ENCODE peak calls at places on chromosomes 3 and 15, in six cellular contexts. One of them, this sample, is unnamed.

GRCh38 chr3:44596631-44597030 is 11.9 kb downstream of the ZNF660 start:
- DNase-seq in lower lobe of right lung: no peak
- DNase-seq in astrocyte: no peak
- DNase-seq in GM20000: no peak
- DNase-seq in foreskin fibroblast: peak; percentile 38
- DNase-seq in sigmoid colon: no peak
- DNase-seq in this sample: no peak

GRCh38 chr15:38688761-38689160 is 124.1 kb upstream of the RASGRP1 start:
- DNase-seq in lower lobe of right lung: no peak
- DNase-seq in astrocyte: no peak
- DNase-seq in GM20000: no peak
- DNase-seq in foreskin fibroblast: no peak
- DNase-seq in sigmoid colon: no peak
- DNase-seq in this sample: no peak

GRCh38 chr15:89543389-89543788 is 31.9 kb upstream of the TICRR start:
- DNase-seq in lower lobe of right lung: no peak
- DNase-seq in astrocyte: no peak
- DNase-seq in GM20000: no peak
- DNase-seq in foreskin fibroblast: no peak
- DNase-seq in sigmoid colon: no peak
- DNase-seq in this sample: no peak

GRCh38 chr15:68274184-68274848 is 3.2 kb upstream of the FEM1B start:
- DNase-seq in lower lobe of right lung: no peak
- DNase-seq in astrocyte: no peak
- DNase-seq in GM20000: no peak
- DNase-seq in foreskin fibroblast: no peak
- DNase-seq in sigmoid colon: no peak
- DNase-seq in this sample: no peak

GRCh38 chr15:80562846-80563245 is 132.3 kb upstream of the ABHD17C start:
- DNase-seq in lower lobe of right lung: no peak
- DNase-seq in astrocyte: no peak
- DNase-seq in GM20000: no peak
- DNase-seq in foreskin fibroblast: no peak
- DNase-seq in sigmoid colon: no peak
- DNase-seq in this sample: no peak

GRCh38 chr3:99630815-99631214 is 7.6 kb upstream of the COL8A1 start:
- DNase-seq in lower lobe of right lung: no peak
- DNase-seq in astrocyte: no peak
- DNase-seq in GM20000: no peak
- DNase-seq in foreskin fibroblast: no peak
- DNase-seq in sigmoid colon: no peak
- DNase-seq in this sample: no peak

GRCh38 chr3:3714572-3714971 is 84.7 kb upstream of the LRRN1 start:
- DNase-seq in lower lobe of right lung: no peak
- DNase-seq in astrocyte: no peak
- DNase-seq in GM20000: no peak
- DNase-seq in foreskin fibroblast: no peak
- DNase-seq in sigmoid colon: no peak
- DNase-seq in this sample: no peak

GRCh38 chr3:29583861-29584260 is 303.0 kb downstream of the RBMS3 start:
- DNase-seq in lower lobe of right lung: no peak
- DNase-seq in astrocyte: no peak
- DNase-seq in GM20000: no peak
- DNase-seq in foreskin fibroblast: no peak
- DNase-seq in sigmoid colon: no peak
- DNase-seq in this sample: no peak

GRCh38 chr3:64190517-64191515 is 34.5 kb downstream of the PRICKLE2 start:
- DNase-seq in lower lobe of right lung: no peak
- DNase-seq in astrocyte: peak; percentile 79
- DNase-seq in GM20000: no peak
- DNase-seq in foreskin fibroblast: peak; percentile 91
- DNase-seq in sigmoid colon: no peak
- DNase-seq in this sample: no peak

DNA sequence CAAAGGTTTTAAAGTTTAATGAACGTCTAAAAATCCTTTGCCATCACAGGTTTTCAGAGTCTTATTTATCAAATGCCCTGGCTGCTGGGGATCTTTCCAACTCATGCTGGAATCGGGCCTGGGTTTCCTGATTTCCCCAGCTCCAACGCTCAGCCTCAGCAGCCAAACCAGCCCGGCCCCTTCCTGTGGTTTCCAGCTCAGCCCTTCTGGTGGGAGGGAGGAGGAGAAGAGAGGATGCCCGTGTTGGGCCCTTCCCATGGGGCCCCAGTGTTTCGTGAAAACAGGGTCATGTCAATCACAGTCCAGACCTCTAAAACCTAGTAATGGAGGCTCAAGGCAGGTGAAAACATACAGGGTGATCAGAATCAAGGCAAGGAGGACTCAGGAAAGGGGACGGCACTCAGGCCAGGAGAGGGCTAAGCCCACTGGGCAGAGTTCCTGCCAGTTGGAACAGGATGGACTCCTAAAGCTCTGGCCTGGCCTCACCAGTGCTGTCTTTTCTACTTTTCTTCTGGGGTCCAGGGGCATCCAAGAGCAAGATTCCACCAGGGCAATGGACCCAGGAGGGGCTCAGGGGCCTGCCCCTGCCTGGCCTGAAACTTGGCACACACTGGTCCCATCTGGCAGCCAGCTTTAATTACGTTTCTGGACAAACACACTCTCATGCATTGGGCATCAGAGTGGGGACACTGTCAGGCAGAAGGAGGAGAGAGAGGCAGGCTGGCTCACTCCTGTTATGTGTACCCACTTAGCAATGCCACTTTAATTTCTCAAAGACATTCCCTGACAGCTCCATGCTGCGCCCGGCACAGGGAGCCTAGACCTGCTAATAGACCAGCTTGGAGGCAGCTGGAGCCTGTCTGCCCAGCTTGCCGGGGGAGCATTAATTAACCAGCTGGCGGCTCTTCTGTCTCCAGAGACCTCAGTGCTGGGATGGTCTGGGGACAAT is 194.6 kb downstream of the FAM43A start:
- DNase-seq in lower lobe of right lung: no peak
- DNase-seq in astrocyte: peak; percentile 57
- DNase-seq in GM20000: no peak
- DNase-seq in foreskin fibroblast: peak; percentile 68
- DNase-seq in sigmoid colon: no peak
- DNase-seq in this sample: no peak
- TF ChIP-seq CTCF in lower lobe of right lung: no peak
- TF ChIP-seq CTCF in astrocyte: no peak
- TF ChIP-seq CTCF in GM20000: no peak
- TF ChIP-seq CTCF in foreskin fibroblast: no peak
- TF ChIP-seq CTCF in sigmoid colon: no peak
- TF ChIP-seq CTCF in this sample: no peak

GRCh38 chr15:45133561-45133920 is 3.7 kb downstream of the DUOX1 start:
- DNase-seq in lower lobe of right lung: no peak
- DNase-seq in astrocyte: no peak
- DNase-seq in GM20000: no peak
- DNase-seq in foreskin fibroblast: no peak
- DNase-seq in sigmoid colon: no peak
- DNase-seq in this sample: no peak

GRCh38 chr15:45132844-45133560 is 3.2 kb downstream of the DUOX1 start:
- DNase-seq in lower lobe of right lung: no peak
- DNase-seq in astrocyte: no peak
- DNase-seq in GM20000: no peak
- DNase-seq in foreskin fibroblast: no peak
- DNase-seq in sigmoid colon: no peak
- DNase-seq in this sample: no peak

GRCh38 chr15:45130291-45131000 is 652 bp downstream of the DUOX1 start:
- DNase-seq in lower lobe of right lung: no peak
- DNase-seq in astrocyte: no peak
- DNase-seq in GM20000: no peak
- DNase-seq in foreskin fibroblast: no peak
- DNase-seq in sigmoid colon: no peak
- DNase-seq in this sample: no peak

GRCh38 chr15:45129651-45130129 is at the start of the genes DUOX1 and DUOXA1:
- DNase-seq in lower lobe of right lung: peak; percentile 87
- DNase-seq in astrocyte: no peak
- DNase-seq in GM20000: no peak
- DNase-seq in foreskin fibroblast: peak; percentile 61
- DNase-seq in sigmoid colon: no peak
- DNase-seq in this sample: peak; percentile 29

DNA sequence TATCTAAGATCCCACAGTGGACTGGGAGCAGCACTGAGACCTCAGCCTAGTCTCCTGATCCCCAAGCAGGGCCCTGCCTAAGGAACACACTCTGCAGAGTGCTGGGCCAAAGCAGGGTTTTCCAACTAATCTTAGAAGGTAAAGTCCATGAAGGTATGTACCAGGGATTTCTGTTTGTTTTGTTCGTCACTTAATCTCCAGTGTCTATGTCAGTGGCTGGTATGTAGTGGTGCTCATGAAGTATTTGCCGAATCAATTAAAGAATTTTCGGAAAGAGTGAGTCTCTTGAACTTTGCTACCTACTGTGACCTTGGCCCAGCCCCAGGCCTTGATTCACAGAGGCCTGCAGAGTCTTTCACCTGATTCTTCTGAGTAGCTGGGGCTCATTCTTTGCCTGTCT is 1.7 kb downstream of the DUOX1 start:
- DNase-seq in lower lobe of right lung: peak; percentile 62
- DNase-seq in astrocyte: no peak
- DNase-seq in GM20000: no peak
- DNase-seq in foreskin fibroblast: no peak
- DNase-seq in sigmoid colon: no peak
- DNase-seq in this sample: no peak
- TF ChIP-seq CTCF in lower lobe of right lung: no peak
- TF ChIP-seq CTCF in astrocyte: no peak
- TF ChIP-seq CTCF in GM20000: no peak
- TF ChIP-seq CTCF in foreskin fibroblast: no peak
- TF ChIP-seq CTCF in sigmoid colon: no peak
- TF ChIP-seq CTCF in this sample: no peak

GRCh38 chr15:62549345-62549970 is 384.4 kb upstream of the C2CD4B start:
- DNase-seq in lower lobe of right lung: no peak
- DNase-seq in astrocyte: no peak
- DNase-seq in GM20000: peak; percentile 23
- DNase-seq in foreskin fibroblast: peak; percentile 43
- DNase-seq in sigmoid colon: no peak
- DNase-seq in this sample: peak; percentile 13
- TF ChIP-seq CTCF in lower lobe of right lung: peak; percentile 34
- TF ChIP-seq CTCF in astrocyte: peak; percentile 59
- TF ChIP-seq CTCF in GM20000: peak; percentile 55
- TF ChIP-seq CTCF in foreskin fibroblast: peak; percentile 37
- TF ChIP-seq CTCF in sigmoid colon: no peak
- TF ChIP-seq CTCF in this sample: peak; percentile 36

DNA sequence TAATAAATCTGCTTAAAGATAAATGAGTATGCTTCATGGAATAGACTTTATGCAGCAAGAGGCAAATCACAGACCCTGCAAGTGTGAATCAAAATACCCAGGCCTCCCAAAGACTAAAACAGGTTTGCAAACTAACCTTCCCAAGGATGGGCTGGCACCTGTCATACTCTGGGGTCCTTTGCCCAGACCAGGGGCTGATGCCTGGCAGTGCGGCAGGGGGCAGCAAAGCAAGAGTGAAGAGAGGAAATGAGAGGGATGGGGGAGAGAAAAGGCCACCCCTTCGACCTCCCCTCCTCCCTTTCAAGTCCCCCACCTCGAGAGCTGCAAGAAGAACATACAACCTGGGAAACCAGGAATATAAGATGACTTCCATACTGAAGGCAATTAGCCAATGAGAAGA is 31.8 kb downstream of the XXYLT1 start:
- DNase-seq in lower lobe of right lung: peak; percentile 10
- DNase-seq in astrocyte: no peak
- DNase-seq in GM20000: no peak
- DNase-seq in foreskin fibroblast: no peak
- DNase-seq in sigmoid colon: no peak
- DNase-seq in this sample: no peak
- TF ChIP-seq CTCF in lower lobe of right lung: no peak
- TF ChIP-seq CTCF in astrocyte: no peak
- TF ChIP-seq CTCF in GM20000: no peak
- TF ChIP-seq CTCF in foreskin fibroblast: peak; percentile 8
- TF ChIP-seq CTCF in sigmoid colon: no peak
- TF ChIP-seq CTCF in this sample: no peak